ENCODE peak calls at places on chromosome 10, in four cellular contexts. C is left ventricle myocardium inferior, F is endothelial cell, Z is pons. T is an unnamed sample.

GRCh38 chr10:43249151-43249961 is 17.5 kb downstream of the RASGEF1A start:
- DNase-seq in C (peak; percentile 14), F (no peak), Z (no peak), T (peak; percentile 9)

GRCh38 chr10:30437039-30437781 is 3.2 kb downstream of the MAP3K8 start:
- DNase-seq in C (no peak), F (no peak), Z (no peak), T (no peak)

GRCh38 chr10:21078410-21079329 is 181.6 kb upstream of the NEBL start:
- DNase-seq in C (peak; percentile 38), F (peak; percentile 68), Z (peak; percentile 80), T (peak; percentile 63)

GRCh38 chr10:127563718-127564553 is 14.8 kb downstream of the NPS start:
- DNase-seq in C (no peak), F (peak; percentile 56), Z (no peak), T (no peak)

GRCh38 chr10:112778579-112778978 is 171.5 kb upstream of the TCF7L2 start:
- DNase-seq in C (no peak), F (no peak), Z (no peak), T (no peak)

GRCh38 chr10:25505466-25505865 is 330.7 kb downstream of the GPR158 start:
- DNase-seq in C (no peak), F (no peak), Z (no peak), T (no peak)

GRCh38 chr10:2895616-2896196 is 171.6 kb upstream of the PFKP start:
- DNase-seq in C (no peak), F (no peak), Z (peak; percentile 7), T (no peak)

GRCh38 chr10:52351911-52352310 is 37.8 kb downstream of the DKK1 start:
- DNase-seq in C (no peak), F (no peak), Z (no peak), T (no peak)

GRCh38 chr10:91798736-91799579 is 732 bp downstream of the TNKS2 start:
- DNase-seq in C (peak; percentile 32), F (no peak), Z (peak; percentile 75), T (no peak)

GRCh38 chr10:30893208-30893607 is 138.5 kb downstream of the ZNF438 start:
- DNase-seq in C (no peak), F (no peak), Z (no peak), T (no peak)

GRCh38 chr10:84196083-84196482 is 1.7 kb downstream of the CDHR1 start:
- DNase-seq in C (no peak), F (no peak), Z (no peak), T (no peak)

GRCh38 chr10:10814103-10814502 is 203.6 kb upstream of the CELF2 start:
- DNase-seq in C (no peak), F (no peak), Z (no peak), T (no peak)

GRCh38 chr10:28794986-28795385 is 117.7 kb downstream of the BAMBI start:
- DNase-seq in C (no peak), F (no peak), Z (peak; percentile 40), T (no peak)

GRCh38 chr10:107554351-107554750 is 389.8 kb upstream of the SORCS1 start:
- DNase-seq in C (no peak), F (no peak), Z (no peak), T (no peak)

GRCh38 chr10:11320809-11321520 is 290.5 kb downstream of the USP6NL start:
- DNase-seq in C (no peak), F (no peak), Z (no peak), T (no peak)

GRCh38 chr10:98415710-98416077 is 712 bp upstream of the PYROXD2 start:
- DNase-seq in C (no peak), F (no peak), Z (no peak), T (no peak)

GRCh38 chr10:78332013-78332412 is 298.4 kb downstream of the RPS24 start:
- DNase-seq in C (no peak), F (no peak), Z (no peak), T (no peak)

GRCh38 chr10:118374404-118374803 is 32.3 kb upstream of the FAM204A start:
- DNase-seq in C (no peak), F (no peak), Z (no peak), T (no peak)

GRCh38 chr10:69089638-69090599 is 2.0 kb downstream of the SRGN start:
- DNase-seq in C (no peak), F (no peak), Z (peak; percentile 67), T (no peak)

GRCh38 chr10:114719311-114719710 is 61.2 kb upstream of the ABLIM1 start:
- DNase-seq in C (no peak), F (no peak), Z (no peak), T (no peak)

GRCh38 chr10:26890956-26891355 is 30.2 kb upstream of the ABI1 start:
- DNase-seq in C (no peak), F (peak; percentile 71), Z (peak; percentile 41), T (peak; percentile 41)

GRCh38 chr10:130567436-130567835 is 431.2 kb downstream of the GLRX3 start:
- DNase-seq in C (no peak), F (no peak), Z (no peak), T (no peak)

GRCh38 chr10:17067549-17068264 is 61.9 kb downstream of the CUBN start:
- DNase-seq in C (no peak), F (no peak), Z (no peak), T (no peak)

GRCh38 chr10:86252051-86252450 is 114.5 kb downstream of the GRID1 start:
- DNase-seq in C (no peak), F (no peak), Z (no peak), T (no peak)

GRCh38 chr10:101273330-101273729 is 44.1 kb upstream of the LBX1 start:
- DNase-seq in C (no peak), F (no peak), Z (no peak), T (no peak)

GRCh38 chr10:103564799-103565365 is 71.4 kb downstream of the NEURL1 start:
- DNase-seq in C (no peak), F (peak; percentile 69), Z (no peak), T (no peak)

GRCh38 chr10:11602919-11603523 is 8.4 kb downstream of the USP6NL start:
- DNase-seq in C (no peak), F (no peak), Z (no peak), T (no peak)

GRCh38 chr10:8356283-8356682 is 301.8 kb downstream of the GATA3 start:
- DNase-seq in C (no peak), F (no peak), Z (no peak), T (no peak)

GRCh38 chr10:133307776-133308430 is 769 bp downstream of the TUBGCP2 start:
- DNase-seq in C (peak; percentile 57), F (peak; percentile 69), Z (no peak), T (peak; percentile 83)

GRCh38 chr10:124473070-124473469 is 11.4 kb downstream of the LHPP start:
- DNase-seq in C (no peak), F (no peak), Z (no peak), T (no peak)

GRCh38 chr10:62690703-62691102 is 113.8 kb upstream of the ADO start:
- DNase-seq in C (no peak), F (no peak), Z (no peak), T (no peak)

GRCh38 chr10:125747417-125747816 is 27.9 kb downstream of the EDRF1 start:
- DNase-seq in C (no peak), F (no peak), Z (no peak), T (no peak)

GRCh38 chr10:121541450-121541849 is 56.8 kb downstream of the FGFR2 start:
- DNase-seq in C (no peak), F (no peak), Z (no peak), T (no peak)

GRCh38 chr10:91389636-91390512 is 20.3 kb upstream of the HECTD2 start:
- DNase-seq in C (no peak), F (no peak), Z (peak; percentile 73), T (no peak)

GRCh38 chr10:5943536-5943935 is 33.8 kb downstream of the IL15RA start:
- DNase-seq in C (peak; percentile 73), F (no peak), Z (no peak), T (peak; percentile 79)

GRCh38 chr10:79440281-79440680 is 5.1 kb downstream of the ZCCHC24 start:
- DNase-seq in C (no peak), F (no peak), Z (no peak), T (no peak)

GRCh38 chr10:80487791-80488538 is 33.9 kb downstream of the TSPAN14 start:
- DNase-seq in C (peak; percentile 39), F (no peak), Z (no peak), T (peak; percentile 61)

GRCh38 chr10:77539147-77539935 is 98.3 kb downstream of the KCNMA1 start:
- DNase-seq in C (no peak), F (no peak), Z (no peak), T (no peak)

GRCh38 chr10:71596759-71597158 is 122.8 kb downstream of the C10orf105 start:
- DNase-seq in C (no peak), F (no peak), Z (no peak), T (no peak)

T was measured in left ventricle myocardium superior.